ENCODE peak calls at places on chromosomes 13 and 19, in five cellular contexts. Q is K562, L is WTC11, K is HepG2, R is GM12878. H is an unnamed sample.

GRCh38 chr19:39563408-39563807 is 23.4 kb upstream of the EID2 start:
- DNase-seq in Q (no peak), L (no peak), K (no peak), R (no peak), H (peak; percentile 21)

GRCh38 chr19:14661372-14661924 is 13.2 kb downstream of the ADGRE3 start:
- DNase-seq in Q (no peak), L (no peak), K (no peak), R (no peak), H (no peak)

GRCh38 chr19:1000095-1000494 is at the start of gene GRIN3B:
- DNase-seq in Q (peak; percentile 87), L (peak; percentile 90), K (peak; percentile 43), R (no peak), H (peak; percentile 89)

GRCh38 chr13:98577823-98578285 is 947 bp upstream of the STK24 start:
- DNase-seq in Q (no peak), L (peak; percentile 18), K (peak; percentile 50), R (no peak), H (no peak)

GRCh38 chr13:113655358-113656014 is 2.5 kb downstream of the ATP4B start:
- DNase-seq in Q (no peak), L (peak; percentile 11), K (no peak), R (no peak), H (no peak)

GRCh38 chr13:51559916-51560315 is 24.3 kb upstream of the WDFY2 start:
- DNase-seq in Q (no peak), L (no peak), K (no peak), R (no peak), H (no peak)

GRCh38 chr19:8397746-8398721 is 7.9 kb downstream of the RAB11B start:
- DNase-seq in Q (no peak), L (no peak), K (no peak), R (no peak), H (no peak)

GRCh38 chr19:40416918-40417713 is 3.9 kb upstream of the PRX start:
- DNase-seq in Q (peak; percentile 66), L (no peak), K (peak; percentile 51), R (no peak), H (no peak)

GRCh38 chr13:108426893-108427292 is 157.4 kb downstream of the TNFSF13B start:
- DNase-seq in Q (no peak), L (no peak), K (no peak), R (no peak), H (no peak)

GRCh38 chr19:327291-328024 is 17.1 kb downstream of the MIER2 start:
- DNase-seq in Q (no peak), L (no peak), K (no peak), R (no peak), H (no peak)

GRCh38 chr13:33207616-33207964 is 78.0 kb downstream of the STARD13 start:
- DNase-seq in Q (no peak), L (no peak), K (peak; percentile 74), R (no peak), H (no peak)

GRCh38 chr13:111252449-111253124 is 67.9 kb upstream of the TEX29 start:
- DNase-seq in Q (no peak), L (no peak), K (no peak), R (no peak), H (no peak)

GRCh38 chr19:40815223-40815622 is 16.2 kb downstream of the EGLN2 start:
- DNase-seq in Q (no peak), L (no peak), K (no peak), R (no peak), H (no peak)

GRCh38 chr13:45063261-45063870 is 56.9 kb upstream of the GTF2F2 start:
- DNase-seq in Q (no peak), L (no peak), K (no peak), R (no peak), H (no peak)

GRCh38 chr19:18408053-18408476 is 10.6 kb upstream of the LRRC25 start:
- DNase-seq in Q (peak; percentile 70), L (peak; percentile 74), K (no peak), R (peak; percentile 87), H (peak; percentile 86)

GRCh38 chr13:97953376-97953970 is at the start of gene IPO5:
- DNase-seq in Q (no peak), L (no peak), K (no peak), R (no peak), H (no peak)

GRCh38 chr19:38850976-38851621 is 1.3 kb upstream of the HNRNPL start:
- DNase-seq in Q (no peak), L (peak; percentile 51), K (no peak), R (no peak), H (peak; percentile 69)

GRCh38 chr19:6017576-6017975 is 39.6 kb upstream of the RANBP3 start:
- DNase-seq in Q (no peak), L (no peak), K (no peak), R (no peak), H (no peak)

GRCh38 chr19:8393871-8394250 is 3.7 kb downstream of the RAB11B start:
- DNase-seq in Q (no peak), L (no peak), K (no peak), R (no peak), H (no peak)

GRCh38 chr13:106384516-106384915 is 150.9 kb downstream of the EFNB2 start:
- DNase-seq in Q (no peak), L (no peak), K (no peak), R (no peak), H (no peak)

GRCh38 chr13:31310781-31311180 is 111.0 kb downstream of the B3GLCT start:
- DNase-seq in Q (no peak), L (no peak), K (no peak), R (no peak), H (no peak)

GRCh38 chr19:18832331-18833140 is 777 bp downstream of the UPF1 start:
- DNase-seq in Q (peak; percentile 61), L (peak; percentile 58), K (peak; percentile 46), R (no peak), H (peak; percentile 67)

GRCh38 chr19:15635016-15635805 is 5.5 kb upstream of the CYP4F3 start:
- DNase-seq in Q (no peak), L (no peak), K (peak; percentile 35), R (no peak), H (no peak)

GRCh38 chr13:79519252-79519651 is 38.3 kb downstream of the NDFIP2 start:
- DNase-seq in Q (no peak), L (no peak), K (no peak), R (no peak), H (no peak)

GRCh38 chr13:94546071-94546839 is 49.7 kb downstream of the TGDS start:
- DNase-seq in Q (no peak), L (peak; percentile 35), K (no peak), R (no peak), H (peak; percentile 57)

DNA sequence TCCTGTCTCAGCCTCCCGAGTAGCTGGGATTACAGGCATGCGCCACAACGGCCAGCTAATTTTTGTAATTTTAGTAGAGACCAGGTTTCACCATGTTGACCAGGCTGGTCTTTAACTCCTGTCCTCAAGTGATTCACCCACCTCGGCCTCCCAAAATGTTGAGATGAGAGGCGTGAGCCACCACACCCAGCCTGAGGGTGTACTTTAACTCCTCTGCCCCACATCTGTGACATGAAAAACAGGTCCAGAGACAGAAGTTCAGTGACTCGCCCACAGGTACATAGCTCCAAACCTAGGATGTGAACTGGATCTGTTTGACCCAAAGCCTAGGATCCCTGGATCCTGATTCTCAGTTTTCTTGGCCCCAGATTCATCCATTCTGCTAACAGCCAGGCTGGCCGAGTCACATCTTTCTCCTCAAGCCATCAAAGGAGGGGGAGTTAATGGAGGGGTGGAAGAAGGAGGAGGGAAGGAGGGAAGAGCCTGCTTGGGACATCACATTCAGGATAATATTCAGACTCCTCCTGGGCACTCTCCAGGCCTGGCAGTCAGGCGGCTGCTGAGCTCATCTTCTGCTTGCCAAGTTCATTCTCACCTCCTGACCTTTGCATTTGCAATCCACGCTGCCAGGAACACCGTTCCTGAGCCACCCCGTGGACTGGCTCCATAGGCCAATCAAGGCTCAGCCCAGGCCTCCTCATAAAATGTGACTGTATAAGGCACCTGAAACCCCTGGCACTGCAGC is 3.1 kb downstream of the SPC24 start:
- DNase-seq in Q (no peak), L (no peak), K (no peak), R (no peak), H (no peak)
- TF ChIP-seq ATF2 in Q (no peak), L (no peak), K (no peak), R (no peak), H (no peak)

DNA sequence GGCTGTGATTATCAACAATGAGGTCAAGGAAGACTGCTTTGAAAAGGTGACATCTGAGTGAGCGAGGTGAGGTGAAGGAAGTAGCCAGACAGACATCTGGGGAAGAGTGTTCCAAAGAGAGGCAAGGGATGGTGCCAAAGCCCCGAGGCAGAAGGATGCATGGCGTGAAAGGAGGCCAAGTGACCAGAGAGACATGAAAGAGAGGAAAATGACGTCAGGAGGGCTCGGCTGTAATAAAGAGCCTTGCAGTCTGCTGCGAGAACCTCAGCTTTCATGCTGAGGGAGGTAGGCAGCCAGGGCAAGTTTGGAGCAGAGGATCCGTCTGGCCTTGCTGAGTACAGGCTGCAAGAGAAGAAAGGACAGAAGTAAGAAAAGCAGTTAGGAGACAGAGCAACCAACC is 50.8 kb downstream of the FOXO1 start:
- DNase-seq in Q (no peak), L (no peak), K (no peak), R (no peak), H (no peak)
- TF ChIP-seq ATF2 in Q (no peak), L (no peak), K (no peak), R (no peak), H (no peak)

GRCh38 chr19:56838680-56838929 is 1.9 kb downstream of the PEG3 start:
- DNase-seq in Q (no peak), L (no peak), K (no peak), R (no peak), H (no peak)

GRCh38 chr19:56837892-56838679 is 2.4 kb downstream of the PEG3 start:
- DNase-seq in Q (no peak), L (no peak), K (peak; percentile 67), R (no peak), H (no peak)

GRCh38 chr19:56840452-56841193 is at the start of the genes PEG3 and ZIM2:
- DNase-seq in Q (no peak), L (no peak), K (peak; percentile 85), R (no peak), H (no peak)

GRCh38 chr19:56839665-56840451 is 668 bp downstream of the PEG3 start:
- DNase-seq in Q (no peak), L (no peak), K (peak; percentile 95), R (no peak), H (no peak)

DNA sequence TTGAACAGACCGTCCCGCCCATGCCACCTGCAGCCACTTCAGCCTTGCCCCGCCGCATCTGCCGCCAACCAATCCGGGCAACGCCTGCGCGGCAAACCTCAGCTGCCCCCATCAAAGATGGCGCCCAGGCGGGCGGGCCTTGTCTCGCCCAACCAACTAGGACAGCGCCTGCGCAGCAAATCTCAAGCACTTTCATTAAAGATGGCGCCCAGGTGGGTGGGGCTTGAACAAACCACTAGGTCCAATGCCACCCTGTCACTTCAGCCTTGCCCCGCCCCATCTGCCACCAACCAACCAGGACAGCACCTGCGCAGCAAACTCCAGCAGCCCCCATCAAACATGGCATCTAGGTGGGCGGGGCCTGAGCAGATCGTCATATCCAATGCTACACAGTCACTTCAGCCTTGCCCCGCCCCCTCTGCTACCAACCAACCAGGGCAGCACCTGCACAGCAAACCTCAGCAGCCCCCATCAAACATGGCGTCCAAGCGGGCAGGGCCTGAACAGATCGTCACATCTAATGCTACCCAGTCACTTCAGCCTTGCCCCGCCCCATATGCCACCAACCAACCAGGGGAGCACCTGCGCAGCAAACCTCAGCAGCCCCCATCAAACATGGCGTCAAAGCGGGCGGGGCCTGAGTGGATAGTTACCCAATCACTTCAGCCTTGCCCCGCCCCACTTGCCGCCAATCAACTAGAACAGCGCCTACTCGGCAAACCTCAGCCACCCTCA is 1.4 kb downstream of the PEG3 start:
- DNase-seq in Q (no peak), L (no peak), K (peak; percentile 97), R (no peak), H (no peak)
- TF ChIP-seq ATF2 in Q (no peak), L (no peak), K (no peak), R (no peak), H (no peak)

GRCh38 chr19:46303345-46303701 is 6.5 kb downstream of the HIF3A start:
- DNase-seq in Q (no peak), L (no peak), K (no peak), R (no peak), H (no peak)
- TF ChIP-seq ATF2 in Q (no peak), L (no peak), K (no peak), R (no peak), H (no peak)